ENCODE peak calls at places on chromosomes 2 and 18, in ten cellular contexts. X is breast epithelium; R is stimulated activated CD8-positive, alpha-beta memory T cell treated with anti-CD3 and anti-CD28 coated beads, Interleukin-15, amount 100 ng/mL, for 4 hours; I is OCI-LY7; D is T1000; G is AG09309; H is naive thymus-derived CD8-positive, alpha-beta T cell; F is G401; T is H7; Z is activated naive CD4-positive, alpha-beta T cell. S is an unnamed sample.

GRCh38 chr2:176470713-176471112 is 201.5 kb downstream of the MTX2 start:
- DNase-seq in X (no peak), R (no peak), I (no peak), D (no peak), G (no peak), H (no peak), F (no peak), T (no peak), Z (no peak), S (no peak)

GRCh38 chr2:151478011-151478410 is 68.3 kb downstream of the RIF1 start:
- DNase-seq in X (no peak), R (no peak), I (no peak), D (no peak), G (no peak), H (no peak), F (no peak), T (no peak), Z (no peak), S (no peak)

GRCh38 chr18:59249186-59249774 is 24.0 kb downstream of the RAX start:
- DNase-seq in X (no peak), R (no peak), I (peak), D (no peak), G (peak), H (no peak), F (peak), T (peak), Z (no peak), S (peak)

GRCh38 chr2:131657895-131658768 is 130.4 kb downstream of the CCDC74A start:
- DNase-seq in X (no peak), R (no peak), I (no peak), D (no peak), G (no peak), H (no peak), F (no peak), T (no peak), Z (no peak), S (no peak)

GRCh38 chr2:122056853-122057252 is 301.4 kb downstream of the TSN start:
- DNase-seq in X (no peak), R (no peak), I (no peak), D (no peak), G (no peak), H (no peak), F (no peak), T (no peak), Z (no peak), S (no peak)

GRCh38 chr2:109331081-109331480 is 202.1 kb downstream of the SH3RF3 start:
- DNase-seq in X (no peak), R (no peak), I (no peak), D (no peak), G (no peak), H (no peak), F (no peak), T (no peak), Z (no peak), S (no peak)

GRCh38 chr2:188291142-188291616 is 495 bp upstream of the GULP1 start:
- DNase-seq in X (no peak), R (no peak), I (no peak), D (no peak), G (no peak), H (no peak), F (no peak), T (no peak), Z (no peak), S (peak)

GRCh38 chr18:61085751-61086150 is 247.5 kb upstream of the CDH20 start:
- DNase-seq in X (no peak), R (no peak), I (no peak), D (no peak), G (no peak), H (no peak), F (no peak), T (no peak), Z (no peak), S (no peak)

GRCh38 chr2:126750506-126750905 is 94.5 kb downstream of the GYPC start:
- DNase-seq in X (no peak), R (no peak), I (no peak), D (no peak), G (no peak), H (no peak), F (no peak), T (no peak), Z (no peak), S (no peak)

GRCh38 chr18:50748243-50749229 is 71.3 kb downstream of the MRO start:
- DNase-seq in X (no peak), R (no peak), I (no peak), D (no peak), G (no peak), H (no peak), F (no peak), T (no peak), Z (no peak), S (no peak)

GRCh38 chr18:48723837-48724236 is 185.0 kb downstream of the CTIF start:
- DNase-seq in X (no peak), R (no peak), I (no peak), D (no peak), G (no peak), H (no peak), F (no peak), T (no peak), Z (no peak), S (no peak)

GRCh38 chr18:48546411-48546810 is 7.6 kb downstream of the CTIF start:
- DNase-seq in X (no peak), R (no peak), I (no peak), D (no peak), G (no peak), H (no peak), F (no peak), T (no peak), Z (no peak), S (no peak)

GRCh38 chr2:42041377-42042127 is 6.3 kb upstream of the PKDCC start:
- DNase-seq in X (no peak), R (no peak), I (no peak), D (no peak), G (no peak), H (no peak), F (no peak), T (no peak), Z (no peak), S (no peak)

GRCh38 chr2:96436961-96437360 is 68.2 kb downstream of the NEURL3 start:
- DNase-seq in X (no peak), R (no peak), I (no peak), D (no peak), G (no peak), H (no peak), F (no peak), T (no peak), Z (no peak), S (no peak)

GRCh38 chr2:120599064-120599463 is 136.6 kb upstream of the GLI2 start:
- DNase-seq in X (no peak), R (no peak), I (no peak), D (no peak), G (no peak), H (no peak), F (no peak), T (no peak), Z (no peak), S (no peak)

GRCh38 chr2:1055014-1055595 is 104.5 kb downstream of the SNTG2 start:
- DNase-seq in X (no peak), R (no peak), I (no peak), D (peak), G (peak), H (no peak), F (no peak), T (peak), Z (no peak), S (peak)

GRCh38 chr18:22674300-22674699 is 256.6 kb upstream of the CTAGE1 start:
- DNase-seq in X (no peak), R (no peak), I (no peak), D (peak), G (peak), H (no peak), F (no peak), T (no peak), Z (no peak), S (peak)

GRCh38 chr2:54895735-54896134 is 154.5 kb downstream of the RTN4 start:
- DNase-seq in X (no peak), R (no peak), I (no peak), D (no peak), G (peak), H (no peak), F (no peak), T (no peak), Z (no peak), S (no peak)